ENCODE peak calls at places on chromosomes 11 and 22, in nine cellular contexts. K, E, G, J, Z, F, S, L and I are unnamed samples.

GRCh38 chr11:107929611-107930200 is 1.5 kb downstream of the RAB39A start:
- DNase-seq in K (peak; percentile 38), Z (no peak), G (peak; percentile 44), S (no peak), L (no peak), F (no peak), J (no peak), E (no peak), I (peak; percentile 12)

GRCh38 chr22:24341657-24342056 is 71.0 kb downstream of the SPECC1L start:
- DNase-seq in K (no peak), G (peak; percentile 14), E (no peak), Z (no peak), L (no peak), J (no peak), F (no peak), S (no peak), I (no peak)

GRCh38 chr11:86743223-86744118 is 56.9 kb upstream of the PRSS23 start:
- DNase-seq in K (no peak), S (no peak), G (peak; percentile 57), L (peak; percentile 27), J (peak; percentile 92), F (no peak), E (no peak), Z (no peak), I (peak; percentile 89)

GRCh38 chr11:47216141-47216798 is 1.5 kb downstream of the DDB2 start:
- DNase-seq in G (peak; percentile 46), Z (no peak), K (peak; percentile 61), L (peak; percentile 82), S (peak; percentile 36), J (peak; percentile 59), E (peak; percentile 27), F (peak; percentile 76), I (peak; percentile 88)

GRCh38 chr11:63917685-63918523 is 940 bp upstream of the RCOR2 start:
- DNase-seq in S (peak; percentile 70), L (peak; percentile 90), F (peak; percentile 48), J (no peak), Z (peak; percentile 84), E (peak; percentile 80), G (peak; percentile 86), K (no peak), I (no peak)

GRCh38 chr22:33652596-33652995 is 267.7 kb downstream of the LARGE1 start:
- DNase-seq in Z (no peak), S (no peak), F (no peak), J (no peak), E (no peak), K (no peak), L (no peak), G (no peak), I (no peak)

GRCh38 chr11:101974255-101974654 is 57.9 kb upstream of the ANGPTL5 start:
- DNase-seq in F (no peak), K (no peak), E (no peak), S (no peak), G (no peak), J (no peak), Z (no peak), L (no peak), I (no peak)

GRCh38 chr11:69327741-69328191 is 33.8 kb downstream of the MYEOV start:
- DNase-seq in S (no peak), E (no peak), L (peak; percentile 8), J (no peak), Z (no peak), G (no peak), K (no peak), F (no peak), I (no peak)

GRCh38 chr11:111001986-111002616 is 243.4 kb upstream of the POU2AF2 start:
- DNase-seq in Z (no peak), G (no peak), K (no peak), S (no peak), L (no peak), J (peak; percentile 58), E (no peak), F (no peak), I (peak; percentile 50)

GRCh38 chr11:93571612-93572011 is 28.4 kb upstream of the SMCO4 start:
- DNase-seq in Z (no peak), E (no peak), L (no peak), J (no peak), K (no peak), G (no peak), F (no peak), S (no peak), I (no peak)

GRCh38 chr11:3904228-3904627 is 48.8 kb downstream of the STIM1 start:
- DNase-seq in L (peak; percentile 64), F (no peak), K (no peak), S (no peak), Z (no peak), J (no peak), G (no peak), E (no peak), I (no peak)

GRCh38 chr22:24482586-24482985 is 12.5 kb upstream of the UPB1 start:
- DNase-seq in E (no peak), S (no peak), K (no peak), G (no peak), L (no peak), Z (no peak), J (peak; percentile 54), F (no peak), I (no peak)

GRCh38 chr22:44130076-44130711 is 50.5 kb upstream of the PARVG start:
- DNase-seq in E (no peak), S (no peak), G (peak; percentile 38), K (no peak), J (no peak), L (no peak), F (no peak), Z (no peak), I (no peak)

GRCh38 chr11:16356057-16356750 is at the start of gene SOX6:
- DNase-seq in K (no peak), G (no peak), J (no peak), L (no peak), F (no peak), S (no peak), Z (no peak), E (no peak), I (no peak)

GRCh38 chr11:10902301-10902700 is 44.4 kb upstream of the ZBED5 start:
- DNase-seq in S (no peak), L (no peak), F (no peak), Z (no peak), E (no peak), J (no peak), K (no peak), G (no peak), I (no peak)

GRCh38 chr11:70734379-70734778 is 336.1 kb downstream of the CTTN start:
- DNase-seq in S (no peak), E (no peak), G (no peak), K (no peak), F (no peak), Z (no peak), J (no peak), L (no peak), I (no peak)

GRCh38 chr11:117180020-117180419 is 1.5 kb downstream of the SIDT2 start:
- DNase-seq in E (no peak), F (no peak), G (no peak), S (no peak), J (no peak), Z (no peak), L (no peak), K (no peak), I (no peak)

GRCh38 chr22:35971418-35972119 is 57.1 kb downstream of the RBFOX2 start:
- DNase-seq in G (peak; percentile 72), F (peak; percentile 23), Z (no peak), J (peak; percentile 91), K (no peak), E (no peak), L (no peak), S (peak; percentile 38), I (peak; percentile 23)

GRCh38 chr11:73656985-73657384 is 10.6 kb downstream of the PLEKHB1 start:
- DNase-seq in K (no peak), J (no peak), Z (no peak), F (no peak), E (no peak), S (no peak), G (no peak), L (no peak), I (no peak)

GRCh38 chr11:5123802-5124521 is 14.2 kb downstream of the OR52A5 start:
- DNase-seq in L (peak; percentile 65), Z (peak; percentile 24), G (peak; percentile 53), J (peak; percentile 9), K (peak; percentile 1), E (peak; percentile 18), S (peak; percentile 20), F (peak; percentile 72), I (peak; percentile 47)

GRCh38 chr11:120912504-120912903 is 111.4 kb upstream of the TBCEL start:
- DNase-seq in E (no peak), F (peak; percentile 46), Z (no peak), L (no peak), K (no peak), J (no peak), S (no peak), G (no peak), I (no peak)

GRCh38 chr11:33476945-33477584 is 219.9 kb downstream of the HIPK3 start:
- DNase-seq in L (no peak), Z (no peak), S (no peak), E (no peak), J (no peak), K (no peak), G (no peak), F (no peak), I (no peak)

GRCh38 chr11:67240575-67241389 is 25.5 kb upstream of the GRK2 start:
- DNase-seq in E (peak; percentile 42), K (peak; percentile 70), F (peak; percentile 70), J (peak; percentile 39), Z (peak; percentile 53), G (peak; percentile 73), S (peak; percentile 42), L (peak; percentile 83), I (peak; percentile 73)

GRCh38 chr11:65623177-65623576 is 7.6 kb downstream of the PCNX3 start:
- DNase-seq in F (no peak), S (no peak), J (no peak), K (no peak), E (no peak), G (no peak), L (no peak), Z (no peak), I (no peak)
- H3K36me3 ChIP-seq in F (peaks cover 93% of the 10 kb centered on the region), S (no peaks in the 10 kb centered on the region), J (peaks cover 63% of the 10 kb centered on the region), K (peaks cover 71% of the 10 kb centered on the region), E (peaks cover 100% of the 10 kb centered on the region), G (no peaks in the 10 kb centered on the region), L (peaks cover 23% of the 10 kb centered on the region), Z (peaks cover 96% of the 10 kb centered on the region), I (peaks cover 67% of the 10 kb centered on the region)

GRCh38 chr11:13695886-13696285 is 27.4 kb downstream of the FAR1 start:
- DNase-seq in K (no peak), L (no peak), S (no peak), J (no peak), E (no peak), G (no peak), Z (no peak), F (no peak), I (no peak)
- H3K36me3 ChIP-seq in K (no peaks in the 10 kb centered on the region), L (no peaks in the 10 kb centered on the region), S (no peaks in the 10 kb centered on the region), J (no peaks in the 10 kb centered on the region), E (peaks cover 53% of the 10 kb centered on the region), G (no peaks in the 10 kb centered on the region), Z (peaks cover 26% of the 10 kb centered on the region), F (peaks cover 80% of the 10 kb centered on the region), I (peaks cover 23% of the 10 kb centered on the region)

GRCh38 chr11:20093775-20094174 is 66.5 kb downstream of the DBX1 start:
- DNase-seq in G (no peak), Z (no peak), S (no peak), E (no peak), J (no peak), K (no peak), F (no peak), L (no peak), I (no peak)
- H3K36me3 ChIP-seq in G (no peaks in the 10 kb centered on the region), Z (peaks cover 61% of the 10 kb centered on the region), S (no peaks in the 10 kb centered on the region), E (peaks cover 74% of the 10 kb centered on the region), J (peaks cover 12% of the 10 kb centered on the region), K (no peaks in the 10 kb centered on the region), F (no peaks in the 10 kb centered on the region), L (peaks cover 6% of the 10 kb centered on the region), I (peaks cover 82% of the 10 kb centered on the region)

GRCh38 chr11:106281455-106282173 is 204.2 kb downstream of the AASDHPPT start:
- DNase-seq in J (peak; percentile 31), Z (no peak), F (no peak), L (no peak), S (no peak), E (no peak), K (no peak), G (no peak), I (no peak)
- H3K36me3 ChIP-seq in J (no peaks in the 10 kb centered on the region), Z (no peaks in the 10 kb centered on the region), F (no peaks in the 10 kb centered on the region), L (no peaks in the 10 kb centered on the region), S (no peaks in the 10 kb centered on the region), E (no peaks in the 10 kb centered on the region), K (no peaks in the 10 kb centered on the region), G (no peaks in the 10 kb centered on the region), I (no peaks in the 10 kb centered on the region)